ENCODE peak calls at places on chromosomes 3 and 15, in five cellular contexts. K, B, E, H and R are unnamed samples.
A peak's percentile ranks its signal among the peaks of the same experiment; 100 is the strongest.

GRCh38 chr15:63839717-63840116 is 6.0 kb upstream of the HERC1 start:
- DNase-seq in K (no peak), E (no peak), B (no peak), H (no peak), R (no peak)

GRCh38 chr15:50906954-50907865 is 1.3 kb upstream of the AP4E1 start:
- DNase-seq in B (no peak), H (no peak), E (no peak), K (no peak), R (no peak)

GRCh38 chr3:16741103-16741758 is 136.0 kb upstream of the DAZL start:
- DNase-seq in H (no peak), E (no peak), B (no peak), K (no peak), R (no peak)

GRCh38 chr15:71136159-71137137 is 21.2 kb downstream of the THSD4 start:
- DNase-seq in B (no peak), E (peak; percentile 70), K (no peak), H (no peak), R (peak; percentile 33)

GRCh38 chr3:60403866-60404265 is 847.4 kb downstream of the FHIT start:
- DNase-seq in B (no peak), H (no peak), E (no peak), K (no peak), R (no peak)

GRCh38 chr3:58474348-58474911 is 17.5 kb upstream of the KCTD6 start:
- DNase-seq in K (no peak), H (no peak), B (no peak), E (no peak), R (peak; percentile 56)

GRCh38 chr3:182027366-182027765 is 315.6 kb downstream of the SOX2 start:
- DNase-seq in H (no peak), E (no peak), K (no peak), B (no peak), R (no peak)

GRCh38 chr15:23422946-23423708 is 23.9 kb downstream of the GOLGA6L2 start:
- DNase-seq in B (peak; percentile 63), K (no peak), E (no peak), H (no peak), R (no peak)

GRCh38 chr3:196108075-196108743 is 26.3 kb upstream of the TFRC start:
- DNase-seq in H (no peak), K (no peak), B (no peak), E (no peak), R (no peak)

GRCh38 chr3:194270627-194271458 is 80.3 kb downstream of the CPN2 start:
- DNase-seq in K (peak; percentile 89), E (no peak), B (peak; percentile 99), H (peak; percentile 96), R (no peak)

GRCh38 chr3:41847679-41848078 is 114.2 kb downstream of the ULK4 start:
- DNase-seq in K (no peak), B (no peak), H (no peak), E (no peak), R (no peak)

GRCh38 chr15:58545307-58546065 is 113.7 kb downstream of the LIPC start:
- DNase-seq in K (no peak), E (no peak), H (no peak), B (no peak), R (no peak)

GRCh38 chr15:78061963-78062427 is 15.5 kb downstream of the TBC1D2B start:
- DNase-seq in B (peak; percentile 65), K (no peak), H (no peak), E (no peak), R (peak; percentile 42)

GRCh38 chr15:69535101-69535638 is 82.6 kb downstream of the RPLP1 start:
- DNase-seq in K (no peak), E (no peak), H (no peak), B (peak; percentile 7), R (no peak)

GRCh38 chr3:126782554-126782953 is 78.5 kb downstream of the CHCHD6 start:
- DNase-seq in E (peak; percentile 54), B (no peak), H (no peak), K (no peak), R (no peak)

GRCh38 chr3:121488628-121489027 is 57.2 kb downstream of the POLQ start:
- DNase-seq in B (no peak), H (no peak), E (no peak), K (no peak), R (no peak)

GRCh38 chr15:83285284-83285978 is 967 bp upstream of the BNC1 start:
- DNase-seq in B (no peak), E (no peak), K (no peak), H (no peak), R (no peak)

GRCh38 chr15:100118546-100118945 is 223.2 kb downstream of the ADAMTS17 start:
- DNase-seq in H (no peak), B (no peak), K (no peak), E (no peak), R (no peak)

GRCh38 chr3:101310580-101311375 is 9.6 kb downstream of the IMPG2 start:
- DNase-seq in H (no peak), B (no peak), K (no peak), E (no peak), R (no peak)

GRCh38 chr3:59308001-59308400 is 258.2 kb upstream of the CFAP20DC start:
- DNase-seq in K (no peak), E (no peak), H (no peak), B (no peak), R (no peak)

GRCh38 chr3:66104535-66104934 is 65.8 kb upstream of the MAGI1 start:
- DNase-seq in E (no peak), H (no peak), K (no peak), B (no peak), R (no peak)

GRCh38 chr3:63349583-63350177 is 71.6 kb downstream of the SYNPR start:
- DNase-seq in B (no peak), K (no peak), H (peak; percentile 69), E (peak; percentile 5), R (peak; percentile 58)

GRCh38 chr15:29968099-29968892 is 114.5 kb upstream of the GOLGA8J start:
- DNase-seq in K (no peak), B (no peak), H (peak; percentile 15), E (peak; percentile 39), R (peak; percentile 42)

GRCh38 chr3:52171577-52172261 is 17.5 kb upstream of the POC1A start:
- DNase-seq in B (no peak), K (no peak), E (peak; percentile 33), H (no peak), R (peak; percentile 70)

GRCh38 chr3:124246949-124247348 is 255.0 kb upstream of the ROPN1 start:
- DNase-seq in E (peak; percentile 30), K (no peak), H (no peak), B (no peak), R (peak; percentile 49)

GRCh38 chr15:35151381-35151780 is 66.3 kb upstream of the NANOGP8 start:
- DNase-seq in K (no peak), B (no peak), E (no peak), H (no peak), R (no peak)

GRCh38 chr15:101011582-101011981 is 92.4 kb downstream of the LRRK1 start:
- DNase-seq in B (no peak), K (no peak), H (no peak), E (no peak), R (no peak)

GRCh38 chr3:189720746-189721426 is 89.7 kb downstream of the TP63 start:
- DNase-seq in H (no peak), K (no peak), B (no peak), E (no peak), R (peak; percentile 24)

GRCh38 chr3:114218578-114219185 is 18.7 kb downstream of the ZNF80 start:
- DNase-seq in H (no peak), K (no peak), E (no peak), B (no peak), R (no peak)

GRCh38 chr3:188266581-188267274 is 112.8 kb downstream of the LPP start:
- DNase-seq in K (no peak), E (no peak), H (peak; percentile 45), B (peak; percentile 86), R (no peak)

DNA sequence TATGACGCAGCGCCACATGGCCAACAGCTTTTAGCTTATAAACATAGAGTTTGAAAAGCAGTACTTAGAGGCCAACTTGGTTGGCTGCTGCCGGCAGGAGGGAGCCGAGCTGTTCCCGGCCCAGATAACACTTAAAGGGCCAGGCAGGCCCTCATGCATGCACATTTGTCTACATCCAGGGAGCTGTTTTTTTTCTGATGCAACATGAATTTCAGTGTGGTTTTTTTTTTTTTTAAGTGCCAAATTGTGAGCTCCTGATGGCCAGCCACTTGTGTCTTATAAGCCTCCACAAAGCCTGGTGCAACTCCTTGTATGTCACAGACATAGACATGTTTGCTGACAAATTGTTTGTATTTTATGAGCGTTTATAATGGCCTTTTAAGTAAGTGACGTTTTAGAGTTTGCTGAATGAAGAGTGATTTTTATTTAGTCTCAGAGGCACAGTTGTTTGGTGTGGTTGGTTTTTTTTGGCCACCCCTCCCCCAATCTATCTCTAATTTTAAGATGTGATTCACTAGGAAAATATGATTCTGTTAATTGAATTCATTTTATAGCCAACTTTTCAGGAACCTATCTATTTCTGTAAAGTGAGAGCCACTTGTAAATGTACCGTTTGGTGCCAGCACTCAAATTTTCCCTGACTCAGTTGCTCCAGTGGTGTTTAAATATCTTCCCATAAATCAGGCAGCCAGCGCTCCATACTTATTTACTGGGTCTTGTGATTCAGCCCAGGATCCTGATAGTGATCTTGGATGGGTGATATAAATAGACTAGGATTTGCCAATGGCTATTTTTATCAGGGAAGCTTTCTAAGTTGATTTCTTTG is 134.3 kb downstream of the VGLL4 start:
- DNase-seq in E (no peak), H (peak; percentile 86), B (peak; percentile 93), K (peak; percentile 70), R (peak; percentile 38)
- H3K4me3 ChIP-seq in E (no peak overlapping the region), H (no peak overlapping the region), B (no peak overlapping the region), K (peak overlapping the region; percentile 34), R (no peak overlapping the region)

DNA sequence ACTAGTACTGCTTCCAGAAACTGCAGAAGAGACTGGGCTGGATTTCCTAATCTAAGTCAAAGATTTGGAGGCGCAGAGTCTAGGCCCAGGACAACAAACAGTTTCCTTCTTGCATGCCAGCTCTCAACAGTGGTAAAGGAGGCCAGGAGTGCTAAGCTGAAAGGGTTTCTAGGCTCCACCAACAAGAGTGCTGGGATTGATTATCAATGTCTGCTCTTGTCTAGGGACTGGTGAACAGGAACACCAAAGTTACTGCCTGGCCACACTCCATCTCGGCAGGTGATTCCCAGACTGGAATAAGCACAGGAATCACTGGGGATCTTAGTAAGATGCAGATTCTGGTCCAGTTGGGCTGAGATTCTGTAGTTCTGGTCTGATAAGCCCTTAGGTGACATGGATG is 22.8 kb upstream of the FGD5 start:
- DNase-seq in E (no peak), K (no peak), B (peak; percentile 60), H (peak; percentile 4), R (no peak)
- H3K9me3 ChIP-seq in E (no peaks in the 10 kb centered on the region), K (no peaks in the 10 kb centered on the region), B (no peaks in the 10 kb centered on the region), H (no peaks in the 10 kb centered on the region), R (peaks cover 4% of the 10 kb centered on the region)

GRCh38 chr3:155153242-155154186 is 73.4 kb downstream of the MME start:
- DNase-seq in H (no peak), B (no peak), E (no peak), K (no peak), R (no peak)
- TF ChIP-seq CTCF in H (no peak), B (no peak), E (no peak), K (no peak), R (no peak)

GRCh38 chr3:73520931-73521461 is 103.7 kb downstream of the PDZRN3 start:
- DNase-seq in K (peak; percentile 44), B (peak; percentile 90), E (no peak), H (no peak), R (peak; percentile 81)

GRCh38 chr3:73513260-73513659 is 111.5 kb downstream of the PDZRN3 start:
- DNase-seq in H (peak; percentile 85), E (no peak), B (no peak), K (no peak), R (no peak)

GRCh38 chr3:73512095-73512494 is 112.6 kb downstream of the PDZRN3 start:
- DNase-seq in K (no peak), B (no peak), E (no peak), H (no peak), R (no peak)

GRCh38 chr3:73511555-73511954 is 113.2 kb downstream of the PDZRN3 start:
- DNase-seq in K (no peak), B (no peak), E (no peak), H (no peak), R (no peak)

GRCh38 chr3:73516656-73517055 is 108.1 kb downstream of the PDZRN3 start:
- DNase-seq in E (no peak), H (peak; percentile 66), K (peak; percentile 33), B (peak; percentile 94), R (no peak)
- H3K4me3 ChIP-seq in E (no peak overlapping the region), H (no peak overlapping the region), K (no peak overlapping the region), B (no peak overlapping the region), R (no peak overlapping the region)